ENCODE peak calls at places on chromosome 2, in five cellular contexts. J is hypothalamus; U is DMS153; Z is nephron progenitor cell; G is stimulated activated CD8-positive, alpha-beta memory T cell treated with anti-CD3 and anti-CD28 coated beads, Interleukin-7, amount 100 ng/mL, for 1 hour. N is an unnamed sample.

GRCh38 chr2:70596293-70596692 is 42.7 kb upstream of the TGFA start:
- DNase-seq in G (no peak), Z (no peak), J (no peak), U (no peak), N (no peak)

GRCh38 chr2:233079473-233079877 is 19.3 kb downstream of the INPP5D start:
- DNase-seq in Z (no peak), U (no peak), G (no peak), J (no peak), N (no peak)

GRCh38 chr2:138373993-138374408 is 127.6 kb upstream of the SPOPL start:
- DNase-seq in J (no peak), G (no peak), Z (peak), U (peak), N (peak)

GRCh38 chr2:66555076-66555475 is 120.2 kb downstream of the MEIS1 start:
- DNase-seq in U (no peak), Z (no peak), J (no peak), G (no peak), N (no peak)

GRCh38 chr2:155599834-155600233 is 732.7 kb downstream of the NR4A2 start:
- DNase-seq in G (no peak), U (no peak), Z (no peak), J (no peak), N (no peak)

GRCh38 chr2:207763308-207763707 is 6.4 kb downstream of the FZD5 start:
- DNase-seq in G (no peak), U (no peak), Z (no peak), J (no peak), N (no peak)

GRCh38 chr2:231356474-231356849 is 39.0 kb upstream of the B3GNT7 start:
- DNase-seq in J (no peak), G (no peak), U (no peak), Z (no peak), N (no peak)

GRCh38 chr2:10094271-10094814 is 14.1 kb upstream of the CYS1 start:
- DNase-seq in J (peak), U (no peak), Z (peak), G (no peak), N (peak)

N was measured in SK-N-DZ.